ENCODE peak calls at places on chromosomes 11 and 22, in nine cellular contexts. I is kidney; E is MM.1S; Q is left lung; W is PC-3; C is A549; A is neural progenitor cell; Z is CD4-positive, CD25-positive, alpha-beta regulatory T cell; U is CD8-positive, alpha-beta memory T cell. K is an unnamed sample.

GRCh38 chr11:76670475-76671235 is at the start of gene LRRC32:
- DNase-seq in W (no peak), U (peak; percentile 16), E (no peak), Q (peak; percentile 89), Z (peak; percentile 37), C (no peak), A (peak; percentile 78), I (peak; percentile 93), K (no peak)

GRCh38 chr11:125141686-125142535 is 22.6 kb upstream of the PKNOX2 start:
- DNase-seq in A (peak; percentile 90), W (peak; percentile 63), C (no peak), Q (peak; percentile 87), Z (peak; percentile 46), E (peak; percentile 16), U (peak; percentile 42), I (no peak), K (peak; percentile 44)

GRCh38 chr22:49502126-49502826 is 325.4 kb downstream of the BRD1 start:
- DNase-seq in Q (no peak), U (no peak), C (peak; percentile 53), W (peak; percentile 78), A (no peak), Z (no peak), I (no peak), E (no peak), K (no peak)

GRCh38 chr11:63874511-63874910 is 35.6 kb downstream of the MARK2 start:
- DNase-seq in I (no peak), W (no peak), Q (no peak), C (no peak), U (no peak), Z (no peak), A (no peak), E (no peak), K (no peak)

GRCh38 chr11:67293090-67293489 is 4.0 kb downstream of the ANKRD13D start:
- DNase-seq in W (peak; percentile 91), C (no peak), E (no peak), Z (no peak), A (no peak), U (no peak), I (no peak), Q (no peak), K (no peak)

GRCh38 chr11:57071829-57072228 is 83.1 kb downstream of the OR5AK2 start:
- DNase-seq in U (no peak), C (peak; percentile 63), E (no peak), Z (no peak), A (no peak), I (no peak), W (peak; percentile 72), Q (no peak), K (peak; percentile 53)

GRCh38 chr11:63672156-63672463 is 934 bp upstream of the ATL3 start:
- DNase-seq in E (no peak), Z (no peak), I (no peak), C (no peak), A (no peak), Q (no peak), U (no peak), W (no peak), K (no peak)

GRCh38 chr11:27161071-27161470 is 120.5 kb downstream of the BBOX1 start:
- DNase-seq in Q (no peak), Z (no peak), I (no peak), U (no peak), W (peak; percentile 6), C (no peak), E (no peak), A (no peak), K (no peak)

GRCh38 chr22:23264610-23265388 is 84.5 kb downstream of the BCR start:
- DNase-seq in E (no peak), W (no peak), U (no peak), Q (no peak), C (no peak), A (no peak), Z (no peak), I (peak; percentile 90), K (no peak)

GRCh38 chr11:11988099-11988651 is 20.3 kb downstream of the DKK3 start:
- DNase-seq in Q (no peak), C (peak; percentile 47), W (peak; percentile 78), E (no peak), Z (no peak), I (no peak), U (no peak), A (no peak), K (peak; percentile 59)

GRCh38 chr11:8070417-8071101 is 10.5 kb upstream of the TUB start:
- DNase-seq in I (no peak), Q (no peak), W (peak; percentile 50), A (peak; percentile 45), Z (no peak), C (peak; percentile 34), E (no peak), U (no peak), K (no peak)

GRCh38 chr22:32574397-32574796 is 99.8 kb downstream of the FBXO7 start:
- DNase-seq in U (no peak), I (no peak), Q (no peak), W (no peak), A (no peak), E (no peak), C (no peak), Z (no peak), K (no peak)

GRCh38 chr22:44195189-44195871 is 14.6 kb downstream of the PARVG start:
- DNase-seq in E (peak; percentile 23), I (no peak), W (no peak), A (no peak), C (no peak), U (no peak), Q (no peak), Z (no peak), K (no peak)

GRCh38 chr11:37313266-37313665 is 715.2 kb upstream of the RAG2 start:
- DNase-seq in Z (no peak), I (no peak), Q (no peak), C (no peak), E (no peak), W (no peak), U (no peak), A (no peak), K (no peak)

GRCh38 chr22:48443680-48444079 is 1384.0 kb downstream of the BRD1 start:
- DNase-seq in Z (no peak), C (no peak), U (no peak), A (no peak), I (peak; percentile 26), E (no peak), W (no peak), Q (no peak), K (no peak)

DNA sequence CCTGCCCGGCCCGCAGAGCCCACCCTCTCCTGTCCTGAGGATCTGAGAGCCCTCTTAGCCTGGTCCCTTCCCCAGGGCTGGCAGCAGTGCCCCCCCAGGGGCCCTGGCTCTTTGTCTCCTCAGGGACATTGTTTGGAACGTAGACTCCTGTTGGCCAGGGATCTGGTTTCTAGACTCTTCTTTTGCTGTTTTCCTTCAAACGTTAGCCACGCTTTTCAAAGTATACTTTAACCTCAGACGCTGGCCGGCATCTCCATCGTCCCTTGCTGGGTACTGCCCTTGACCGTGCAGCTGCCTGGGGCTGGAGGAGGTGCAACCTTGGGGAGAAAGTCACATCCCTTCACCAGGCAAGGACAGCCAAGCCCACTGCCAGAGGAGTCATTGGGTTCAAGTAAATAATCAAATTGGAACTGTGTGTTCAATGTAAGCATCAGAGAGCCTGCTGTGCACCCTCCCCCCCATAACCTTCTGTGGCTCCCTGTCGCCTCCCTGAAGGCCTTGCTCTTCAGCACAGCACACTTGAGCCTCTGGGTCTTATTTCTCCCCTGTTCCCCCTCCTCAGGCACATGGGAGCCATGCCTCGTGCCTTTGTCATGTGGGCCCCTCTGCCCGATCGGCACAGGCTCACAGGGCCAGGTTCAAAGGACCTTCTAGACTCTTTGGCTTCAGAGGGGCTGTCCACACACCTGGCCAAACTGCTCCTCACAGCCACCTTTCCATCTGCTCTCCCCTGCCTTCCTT is 21.8 kb upstream of the WNT7B start:
- DNase-seq in U (no peak), E (no peak), W (no peak), Z (no peak), Q (peak; percentile 39), C (no peak), A (no peak), I (peak; percentile 68), K (no peak)
- H3K4me1 ChIP-seq in U (peaks cover under 1% of the 10 kb centered on the region), E (no peaks in the 10 kb centered on the region), W (peaks cover 24% of the 10 kb centered on the region), Z (no peaks in the 10 kb centered on the region), Q (peaks cover 65% of the 10 kb centered on the region), C (peaks cover 9% of the 10 kb centered on the region), A (peaks cover 6% of the 10 kb centered on the region), I (peaks cover 44% of the 10 kb centered on the region), K (peaks cover 56% of the 10 kb centered on the region)

GRCh38 chr11:117816151-117816741 is 8.3 kb downstream of the FXYD2 start:
- DNase-seq in Q (peak; percentile 59), U (no peak), Z (no peak), E (no peak), A (peak; percentile 88), C (peak; percentile 60), I (peak; percentile 96), W (peak; percentile 69), K (peak; percentile 45)
- H3K27ac ChIP-seq in Q (no peak overlapping the region), U (no peak overlapping the region), Z (peak overlapping the region; percentile 72), E (peak overlapping the region; percentile 85), A (no peak overlapping the region), C (peak overlapping the region; percentile 73), I (peak overlapping the region; percentile 79), W (no peak overlapping the region), K (no peak overlapping the region)

GRCh38 chr11:64892838-64893193 is 14.4 kb upstream of the EHD1 start:
- DNase-seq in E (no peak), A (no peak), W (no peak), Q (no peak), U (no peak), Z (no peak), C (no peak), I (no peak), K (no peak)

GRCh38 chr11:64891215-64891848 is 12.9 kb upstream of the EHD1 start:
- DNase-seq in E (no peak), U (no peak), W (no peak), Q (no peak), C (no peak), I (peak; percentile 47), Z (no peak), A (no peak), K (no peak)

GRCh38 chr11:64893194-64894069 is 15.0 kb upstream of the EHD1 start:
- DNase-seq in U (no peak), A (no peak), C (peak; percentile 81), E (no peak), Q (no peak), W (no peak), I (no peak), Z (no peak), K (no peak)

GRCh38 chr11:64891880-64892279 is 13.5 kb upstream of the EHD1 start:
- DNase-seq in Z (no peak), E (no peak), U (no peak), Q (no peak), A (no peak), W (no peak), C (no peak), I (no peak), K (no peak)

GRCh38 chr11:64892411-64892831 is 14.0 kb upstream of the EHD1 start:
- DNase-seq in E (no peak), W (no peak), I (peak; percentile 73), A (no peak), C (no peak), U (no peak), Q (no peak), Z (no peak), K (no peak)
- H3K4me3 ChIP-seq in E (no peak overlapping the region), W (no peak overlapping the region), I (peak overlapping the region; percentile 69), A (no peak overlapping the region), C (peak overlapping the region; percentile 49), U (no peak overlapping the region), Q (no peak overlapping the region), Z (no peak overlapping the region), K (no peak overlapping the region)

DNA sequence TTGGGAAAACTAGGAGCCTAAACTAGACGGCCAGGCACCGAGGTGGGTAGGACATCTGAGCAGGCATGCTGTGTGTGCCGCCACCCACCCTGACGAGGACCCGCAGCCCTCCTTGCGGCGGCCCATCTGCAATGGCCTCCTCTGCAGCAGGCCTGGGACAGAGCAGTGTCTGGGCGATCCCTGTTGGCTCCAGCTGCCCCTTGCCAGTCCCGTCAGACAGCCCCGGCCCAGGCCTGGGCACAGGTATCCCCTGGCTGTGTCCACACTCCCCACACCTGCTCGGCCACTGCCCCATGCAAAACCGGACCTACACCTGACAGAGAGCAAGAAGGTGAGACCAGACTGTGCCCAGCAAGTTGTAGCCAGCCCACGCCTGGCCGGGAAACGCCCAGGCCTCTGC is 38.7 kb upstream of the GNB1L start:
- DNase-seq in U (no peak), E (no peak), Q (no peak), I (peak; percentile 63), W (no peak), C (no peak), A (no peak), Z (no peak), K (no peak)
- H3K4me1 ChIP-seq in U (peaks cover 77% of the 10 kb centered on the region), E (peaks cover 26% of the 10 kb centered on the region), Q (peaks cover 19% of the 10 kb centered on the region), I (peaks cover 6% of the 10 kb centered on the region), W (peaks cover 19% of the 10 kb centered on the region), C (peaks cover 14% of the 10 kb centered on the region), A (peaks cover 30% of the 10 kb centered on the region), Z (peaks cover 76% of the 10 kb centered on the region), K (peaks cover 28% of the 10 kb centered on the region)

K was measured in SJSA1.